ENCODE peak calls at places on chromosomes 13 and 19, in six cellular contexts. L, F, J, R, K and P are unnamed samples.

GRCh38 chr13:100541882-100542545 is 46.6 kb downstream of the GGACT start:
- DNase-seq in F (no peak), J (no peak), K (no peak), L (no peak), R (no peak), P (no peak)

GRCh38 chr13:21996049-21996448 is 325.2 kb downstream of the FGF9 start:
- DNase-seq in L (no peak), J (no peak), K (no peak), F (no peak), R (no peak), P (no peak)

GRCh38 chr19:58279042-58279924 is 528 bp downstream of the ZNF8 start:
- DNase-seq in F (peak), L (peak), K (peak), J (peak), R (peak), P (peak)

GRCh38 chr13:66543780-66544179 is 686.4 kb downstream of the PCDH9 start:
- DNase-seq in R (no peak), F (no peak), J (no peak), K (no peak), L (no peak), P (no peak)

GRCh38 chr19:39413903-39414608 is 1.6 kb downstream of the PLEKHG2 start:
- DNase-seq in R (no peak), F (no peak), J (no peak), L (no peak), K (no peak), P (no peak)

GRCh38 chr13:75740008-75740407 is 103.9 kb downstream of the LMO7 start:
- DNase-seq in K (no peak), R (no peak), F (no peak), J (no peak), L (no peak), P (no peak)

GRCh38 chr13:89393758-89394157 is 1722.6 kb downstream of the SLITRK5 start:
- DNase-seq in L (no peak), K (no peak), F (no peak), J (no peak), R (no peak), P (no peak)

GRCh38 chr13:29535663-29536655 is 59.5 kb downstream of the SLC7A1 start:
- DNase-seq in L (no peak), F (no peak), K (no peak), J (no peak), R (no peak), P (no peak)

GRCh38 chr19:53294786-53295441 is 27.4 kb upstream of the VN1R4 start:
- DNase-seq in K (no peak), R (no peak), F (no peak), L (no peak), J (no peak), P (no peak)

GRCh38 chr13:60001892-60002291 is 161.8 kb downstream of the DIAPH3 start:
- DNase-seq in F (no peak), K (no peak), R (no peak), J (no peak), L (no peak), P (no peak)

GRCh38 chr19:13929340-13929739 is 8.9 kb downstream of the PODNL1 start:
- DNase-seq in K (no peak), F (no peak), J (no peak), R (no peak), L (no peak), P (no peak)

GRCh38 chr19:16541526-16542044 is 652 bp downstream of the CHERP start:
- DNase-seq in F (no peak), J (no peak), R (no peak), L (no peak), K (no peak), P (peak)

GRCh38 chr13:90091611-90092010 is 1255.9 kb upstream of the MIR17HG start:
- DNase-seq in K (no peak), F (no peak), L (no peak), J (no peak), R (no peak), P (no peak)

GRCh38 chr19:55640043-55640576 is 692 bp upstream of the ZNF580 start:
- DNase-seq in K (peak), L (peak), F (no peak), R (no peak), J (peak), P (peak)

GRCh38 chr13:23384111-23384510 is 49.4 kb downstream of the SACS start:
- DNase-seq in K (no peak), L (no peak), F (no peak), J (no peak), R (no peak), P (peak)

GRCh38 chr19:3250675-3251074 is 26.2 kb downstream of the CELF5 start:
- DNase-seq in L (peak), R (no peak), J (no peak), F (no peak), K (peak), P (no peak)

GRCh38 chr19:19386373-19386869 is 19.1 kb upstream of the GATAD2A start:
- DNase-seq in L (no peak), F (no peak), K (no peak), J (no peak), R (no peak), P (no peak)

GRCh38 chr13:48857576-48857975 is 118.1 kb upstream of the FNDC3A start:
- DNase-seq in R (no peak), F (no peak), L (no peak), J (no peak), K (no peak), P (no peak)

GRCh38 chr19:46951236-46951986 is 68.2 kb upstream of the NPAS1 start:
- DNase-seq in L (no peak), R (peak), K (no peak), F (no peak), J (no peak), P (peak)

GRCh38 chr19:49119411-49120324 is at the start of gene PPFIA3:
- DNase-seq in L (no peak), R (peak), F (no peak), K (no peak), J (peak), P (peak)

GRCh38 chr19:13169769-13170168 is 19.6 kb downstream of the IER2 start:
- DNase-seq in K (no peak), R (peak), L (no peak), F (peak), J (no peak), P (peak)

GRCh38 chr13:23427342-23428182 is 5.9 kb downstream of the SACS start:
- DNase-seq in L (no peak), K (no peak), J (no peak), F (peak), R (peak), P (peak)

GRCh38 chr13:62829476-62829875 is 1413.8 kb upstream of the PCDH20 start:
- DNase-seq in F (no peak), L (no peak), R (no peak), K (no peak), J (no peak), P (no peak)

GRCh38 chr19:50568321-50569022 is at the start of gene LRRC4B:
- DNase-seq in K (no peak), L (no peak), R (no peak), F (no peak), J (peak), P (no peak)

GRCh38 chr19:49479975-49480628 is 6.1 kb downstream of the FLT3LG start:
- DNase-seq in L (no peak), K (no peak), R (no peak), J (no peak), F (no peak), P (no peak)

GRCh38 chr19:57587529-57587928 is 3.6 kb downstream of the ZIK1 start:
- DNase-seq in L (no peak), J (no peak), K (no peak), R (peak), F (no peak), P (peak)

GRCh38 chr13:33174491-33174890 is 111.1 kb downstream of the STARD13 start:
- DNase-seq in J (no peak), L (no peak), R (no peak), K (no peak), F (no peak), P (no peak)

GRCh38 chr19:3725640-3726310 is 17.6 kb downstream of the TJP3 start:
- DNase-seq in F (peak), L (no peak), J (no peak), K (no peak), R (no peak), P (peak)

GRCh38 chr13:50950808-50951207 is 41.2 kb downstream of the RNASEH2B start:
- DNase-seq in J (no peak), K (no peak), F (no peak), R (no peak), L (no peak), P (no peak)